ENCODE peak calls at places on chromosome 9, in four cellular contexts. M is DMS153, D is HTR-8/SVneo, T is NCI-H446. E is an unnamed sample.

GRCh38 chr9:89442981-89443817 is 54.7 kb downstream of the SEMA4D start:
- DNase-seq in M (no peak), T (no peak), D (no peak), E (no peak)

GRCh38 chr9:121362813-121363585 is 7.1 kb downstream of the STOM start:
- DNase-seq in D (peak), T (no peak), M (no peak), E (no peak)

GRCh38 chr9:112717669-112718331 is at the start of gene INIP:
- DNase-seq in D (peak), M (peak), T (peak), E (peak)

GRCh38 chr9:136856541-136857141 is 4.5 kb downstream of the MAMDC4 start:
- DNase-seq in T (no peak), D (no peak), M (no peak), E (no peak)

GRCh38 chr9:133740891-133741290 is 2.7 kb upstream of the SARDH start:
- DNase-seq in M (no peak), T (no peak), D (no peak), E (no peak)

GRCh38 chr9:127123239-127123935 is 952 bp upstream of the ANGPTL2 start:
- DNase-seq in D (no peak), M (no peak), T (no peak), E (no peak)

GRCh38 chr9:114798793-114799427 is 6.9 kb downstream of the TNFSF15 start:
- DNase-seq in T (no peak), D (no peak), M (peak), E (no peak)

GRCh38 chr9:14312721-14313377 is 1.1 kb downstream of the NFIB start:
- DNase-seq in D (no peak), T (no peak), M (no peak), E (peak)

GRCh38 chr9:115237383-115238087 is 119.6 kb upstream of the TNC start:
- DNase-seq in M (no peak), T (no peak), D (no peak), E (no peak)

GRCh38 chr9:132030626-132031325 is 48.9 kb downstream of the MED27 start:
- DNase-seq in D (no peak), T (no peak), M (no peak), E (no peak)

GRCh38 chr9:14960881-14961280 is 50.7 kb upstream of the FREM1 start:
- DNase-seq in T (no peak), D (no peak), M (no peak), E (no peak)

GRCh38 chr9:121577201-121577600 is 74.2 kb upstream of the DAB2IP start:
- DNase-seq in M (no peak), D (no peak), T (no peak), E (no peak)

GRCh38 chr9:3856592-3856991 is 330.8 kb upstream of the RFX3 start:
- DNase-seq in M (no peak), D (no peak), T (no peak), E (no peak)

GRCh38 chr9:134650431-134651190 is 9.0 kb downstream of the COL5A1 start:
- DNase-seq in T (no peak), D (no peak), M (no peak), E (no peak)

GRCh38 chr9:78578016-78578555 is 281.2 kb downstream of the PSAT1 start:
- DNase-seq in D (no peak), M (no peak), T (no peak), E (no peak)

GRCh38 chr9:15149450-15149849 is 157.6 kb downstream of the TTC39B start:
- DNase-seq in M (no peak), T (no peak), D (no peak), E (no peak)

GRCh38 chr9:133921866-133922265 is 70.3 kb downstream of the VAV2 start:
- DNase-seq in D (no peak), T (no peak), M (no peak), E (no peak)

GRCh38 chr9:33517373-33517772 is 6.7 kb upstream of the ANKRD18B start:
- DNase-seq in M (no peak), T (no peak), D (peak), E (peak)

GRCh38 chr9:92717201-92718085 is 47.2 kb downstream of the BICD2 start:
- DNase-seq in D (no peak), T (no peak), M (no peak), E (no peak)

GRCh38 chr9:68738346-68738745 is 33.3 kb downstream of the PIP5K1B start:
- DNase-seq in D (no peak), T (no peak), M (no peak), E (no peak)

E was measured in mesendoderm.